ENCODE peak calls at places on chromosomes 16 and 17, in ten cellular contexts. One of them, this sample, is unnamed.

GRCh38 chr16:28524544-28525179 is 14.1 kb downstream of the NUPR1 start:
- DNase-seq in AG08395: no peak
- DNase-seq in H4: no peak
- DNase-seq in osteocyte: no peak
- DNase-seq in body of pancreas: no peak
- DNase-seq in cardiac muscle cell: no peak
- DNase-seq in GM06990: no peak
- DNase-seq in smooth muscle cell of the brain vasculature: no peak
- DNase-seq in NCI-H774: no peak
- DNase-seq in activated CD4-positive, alpha-beta T cell treated with anti-CD3 and anti-CD28 coated beads for 24 hours: no peak
- DNase-seq in this sample: no peak

GRCh38 chr16:4058386-4058785 is 57.9 kb downstream of the ADCY9 start:
- DNase-seq in AG08395: no peak
- DNase-seq in H4: no peak
- DNase-seq in osteocyte: no peak
- DNase-seq in body of pancreas: no peak
- DNase-seq in cardiac muscle cell: no peak
- DNase-seq in GM06990: no peak
- DNase-seq in smooth muscle cell of the brain vasculature: no peak
- DNase-seq in NCI-H774: no peak
- DNase-seq in activated CD4-positive, alpha-beta T cell treated with anti-CD3 and anti-CD28 coated beads for 24 hours: no peak
- DNase-seq in this sample: peak; percentile 52

GRCh38 chr16:57194512-57194911 is 8.4 kb downstream of the RSPRY1 start:
- DNase-seq in AG08395: peak; percentile 89
- DNase-seq in H4: no peak
- DNase-seq in osteocyte: no peak
- DNase-seq in body of pancreas: no peak
- DNase-seq in cardiac muscle cell: no peak
- DNase-seq in GM06990: no peak
- DNase-seq in smooth muscle cell of the brain vasculature: no peak
- DNase-seq in NCI-H774: no peak
- DNase-seq in activated CD4-positive, alpha-beta T cell treated with anti-CD3 and anti-CD28 coated beads for 24 hours: no peak
- DNase-seq in this sample: peak; percentile 96

GRCh38 chr17:41406205-41406604 is 8.8 kb upstream of the KRT31 start:
- DNase-seq in AG08395: no peak
- DNase-seq in H4: no peak
- DNase-seq in osteocyte: no peak
- DNase-seq in body of pancreas: no peak
- DNase-seq in cardiac muscle cell: no peak
- DNase-seq in GM06990: no peak
- DNase-seq in smooth muscle cell of the brain vasculature: no peak
- DNase-seq in NCI-H774: no peak
- DNase-seq in activated CD4-positive, alpha-beta T cell treated with anti-CD3 and anti-CD28 coated beads for 24 hours: no peak
- DNase-seq in this sample: peak; percentile 58

GRCh38 chr17:17269926-17270773 is 10.9 kb downstream of the COPS3 start:
- DNase-seq in AG08395: no peak
- DNase-seq in H4: no peak
- DNase-seq in osteocyte: no peak
- DNase-seq in body of pancreas: no peak
- DNase-seq in cardiac muscle cell: no peak
- DNase-seq in GM06990: no peak
- DNase-seq in smooth muscle cell of the brain vasculature: no peak
- DNase-seq in NCI-H774: no peak
- DNase-seq in activated CD4-positive, alpha-beta T cell treated with anti-CD3 and anti-CD28 coated beads for 24 hours: no peak
- DNase-seq in this sample: peak; percentile 11

GRCh38 chr16:85402910-85403692 is 210.0 kb upstream of the GSE1 start:
- DNase-seq in AG08395: peak; percentile 34
- DNase-seq in H4: peak; percentile 70
- DNase-seq in osteocyte: no peak
- DNase-seq in body of pancreas: no peak
- DNase-seq in cardiac muscle cell: no peak
- DNase-seq in GM06990: no peak
- DNase-seq in smooth muscle cell of the brain vasculature: no peak
- DNase-seq in NCI-H774: no peak
- DNase-seq in activated CD4-positive, alpha-beta T cell treated with anti-CD3 and anti-CD28 coated beads for 24 hours: no peak
- DNase-seq in this sample: peak; percentile 18

GRCh38 chr17:47200325-47200663 is 8.9 kb upstream of the MYL4 start:
- DNase-seq in AG08395: no peak
- DNase-seq in H4: no peak
- DNase-seq in osteocyte: no peak
- DNase-seq in body of pancreas: no peak
- DNase-seq in cardiac muscle cell: no peak
- DNase-seq in GM06990: no peak
- DNase-seq in smooth muscle cell of the brain vasculature: no peak
- DNase-seq in NCI-H774: no peak
- DNase-seq in activated CD4-positive, alpha-beta T cell treated with anti-CD3 and anti-CD28 coated beads for 24 hours: no peak
- DNase-seq in this sample: no peak

GRCh38 chr17:37744961-37745800 is at the start of gene HNF1B:
- DNase-seq in AG08395: no peak
- DNase-seq in H4: no peak
- DNase-seq in osteocyte: no peak
- DNase-seq in body of pancreas: peak; percentile 76
- DNase-seq in cardiac muscle cell: no peak
- DNase-seq in GM06990: peak; percentile 76
- DNase-seq in smooth muscle cell of the brain vasculature: no peak
- DNase-seq in NCI-H774: no peak
- DNase-seq in activated CD4-positive, alpha-beta T cell treated with anti-CD3 and anti-CD28 coated beads for 24 hours: no peak
- DNase-seq in this sample: peak; percentile 83

GRCh38 chr16:88633684-88634140 is 4.7 kb upstream of the IL17C start:
- DNase-seq in AG08395: peak; percentile 36
- DNase-seq in H4: peak; percentile 33
- DNase-seq in osteocyte: no peak
- DNase-seq in body of pancreas: no peak
- DNase-seq in cardiac muscle cell: peak; percentile 26
- DNase-seq in GM06990: no peak
- DNase-seq in smooth muscle cell of the brain vasculature: no peak
- DNase-seq in NCI-H774: no peak
- DNase-seq in activated CD4-positive, alpha-beta T cell treated with anti-CD3 and anti-CD28 coated beads for 24 hours: no peak
- DNase-seq in this sample: peak; percentile 49